ENCODE peak calls at places on chromosome 12, in nine cellular contexts. R is GM12878, A is uterus, C is brain microvascular endothelial cell, J is foreskin fibroblast, V is kidney, T is upper lobe of right lung, O is neural progenitor cell, Z is mucosa of descending colon. I is an unnamed sample.

GRCh38 chr12:131330106-131330820 is 376.6 kb downstream of the ADGRD1 start:
- DNase-seq in V (no peak), O (no peak), Z (no peak), J (no peak), A (no peak), T (no peak), C (no peak), R (no peak), I (no peak)

GRCh38 chr12:104452046-104452445 is 4.7 kb upstream of the CHST11 start:
- DNase-seq in O (no peak), T (no peak), Z (no peak), A (no peak), C (no peak), J (no peak), R (no peak), V (no peak), I (no peak)

GRCh38 chr12:108257004-108257403 is 82.1 kb downstream of the CMKLR1 start:
- DNase-seq in C (no peak), O (no peak), R (no peak), V (no peak), J (no peak), Z (no peak), A (no peak), T (no peak), I (no peak)

GRCh38 chr12:132557969-132558856 is 52.2 kb downstream of the LRCOL1 start:
- DNase-seq in A (no peak), V (no peak), J (no peak), C (no peak), R (no peak), O (no peak), Z (no peak), T (no peak), I (no peak)

GRCh38 chr12:85642810-85643209 is 193.4 kb downstream of the RASSF9 start:
- DNase-seq in R (no peak), V (no peak), Z (no peak), J (peak), O (peak), T (no peak), C (peak), A (no peak), I (no peak)

GRCh38 chr12:113359133-113359938 is 949 bp downstream of the PLBD2 start:
- DNase-seq in A (peak), V (peak), R (no peak), C (no peak), Z (peak), O (no peak), T (no peak), J (peak), I (no peak)

GRCh38 chr12:25241171-25242020 is 9.3 kb downstream of the KRAS start:
- DNase-seq in A (no peak), C (peak), R (no peak), T (no peak), J (peak), Z (no peak), V (no peak), O (peak), I (no peak)

GRCh38 chr12:2596441-2596840 is 198.3 kb upstream of the FKBP4 start:
- DNase-seq in R (no peak), J (no peak), O (no peak), Z (no peak), C (no peak), T (peak), V (no peak), A (no peak), I (no peak)

GRCh38 chr12:16350682-16351081 is 3.2 kb downstream of the MGST1 start:
- DNase-seq in J (peak), Z (no peak), O (peak), A (peak), V (no peak), T (peak), C (peak), R (no peak), I (no peak)

GRCh38 chr12:39103552-39104165 is 198.3 kb upstream of the CPNE8 start:
- DNase-seq in R (peak), J (peak), Z (no peak), O (peak), T (no peak), V (no peak), A (no peak), C (peak), I (no peak)

GRCh38 chr12:9133243-9133938 is 17.7 kb upstream of the A2M start:
- DNase-seq in C (no peak), Z (no peak), A (no peak), R (no peak), J (no peak), O (no peak), T (no peak), V (no peak), I (no peak)

GRCh38 chr12:48925218-48925871 is at the start of gene FKBP11:
- DNase-seq in C (peak), V (peak), T (peak), O (peak), R (peak), Z (peak), A (peak), J (peak), I (peak)

DNA sequence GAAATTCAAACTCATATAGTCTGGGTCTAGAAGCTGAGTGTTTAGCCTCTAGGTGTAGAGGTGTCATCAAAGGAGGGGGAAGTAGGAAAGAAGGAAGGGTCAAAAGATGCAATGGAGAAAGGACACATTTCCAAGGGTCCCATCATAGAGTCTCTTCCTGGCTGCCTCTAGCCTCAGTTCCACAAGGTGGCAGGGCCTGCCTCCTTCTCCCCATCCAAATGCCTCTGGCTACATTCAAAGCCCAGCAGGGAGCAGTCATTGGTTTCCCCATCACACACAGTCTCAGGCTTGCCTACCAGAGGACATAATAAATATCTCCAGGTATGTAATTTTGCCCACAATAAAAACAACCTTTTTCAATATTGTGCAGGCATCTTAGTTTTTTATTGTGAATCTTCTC is 2.1 kb upstream of the CCT2 start:
- DNase-seq in V (no peak), J (peak), R (no peak), T (no peak), Z (no peak), C (no peak), O (peak), A (no peak), I (no peak)
- TF ChIP-seq CTCF in V (no peak), J (no peak), R (no peak), T (no peak), Z (no peak), C (peak), O (peak), A (no peak), I (no peak)

GRCh38 chr12:27140478-27140969 is 58.1 kb upstream of the C12orf71 start:
- DNase-seq in V (no peak), Z (no peak), T (no peak), C (no peak), J (no peak), O (no peak), R (no peak), A (no peak), I (no peak)

GRCh38 chr12:27143676-27144075 is 61.3 kb upstream of the C12orf71 start:
- DNase-seq in V (no peak), R (no peak), A (no peak), J (no peak), C (no peak), O (no peak), Z (no peak), T (no peak), I (no peak)

GRCh38 chr12:27142102-27142721 is 59.8 kb upstream of the C12orf71 start:
- DNase-seq in A (peak), O (peak), T (no peak), C (peak), J (peak), V (no peak), Z (no peak), R (no peak), I (peak)
- TF ChIP-seq CTCF in A (peak), O (peak), T (peak), C (peak), J (peak), V (peak), Z (peak), R (peak), I (peak)

GRCh38 chr12:57864382-57864781 is 17.9 kb upstream of the CTDSP2 start:
- DNase-seq in R (no peak), A (peak), J (peak), O (peak), V (no peak), C (no peak), T (no peak), Z (peak), I (no peak)
- TF ChIP-seq CTCF in R (no peak), A (no peak), J (no peak), O (no peak), V (no peak), C (peak), T (no peak), Z (no peak), I (no peak)

GRCh38 chr12:43676183-43676813 is 82.3 kb downstream of the PUS7L start:
- DNase-seq in J (peak), A (no peak), Z (no peak), V (no peak), T (no peak), R (peak), C (no peak), O (peak), I (no peak)
- TF ChIP-seq CTCF in J (peak), A (no peak), Z (no peak), V (peak), T (peak), R (peak), C (peak), O (peak), I (peak)

GRCh38 chr12:91417649-91418048 is 235.0 kb upstream of the DCN start:
- DNase-seq in Z (no peak), R (no peak), C (no peak), A (no peak), T (no peak), J (peak), V (no peak), O (no peak), I (no peak)

GRCh38 chr12:91422107-91422506 is 239.5 kb upstream of the DCN start:
- DNase-seq in T (no peak), O (no peak), J (no peak), R (no peak), C (no peak), Z (no peak), A (no peak), V (no peak), I (no peak)

GRCh38 chr12:91419809-91420208 is 237.2 kb upstream of the DCN start:
- DNase-seq in R (no peak), T (no peak), Z (no peak), V (no peak), J (no peak), O (no peak), C (no peak), A (no peak), I (no peak)

GRCh38 chr12:91414636-91415035 is 232.0 kb upstream of the DCN start:
- DNase-seq in V (no peak), A (no peak), C (no peak), Z (no peak), J (no peak), R (no peak), T (no peak), O (no peak), I (no peak)

GRCh38 chr12:91418691-91419090 is 236.1 kb upstream of the DCN start:
- DNase-seq in C (no peak), O (no peak), A (no peak), J (no peak), R (no peak), T (no peak), V (no peak), Z (no peak), I (no peak)
- TF ChIP-seq CTCF in C (no peak), O (no peak), A (no peak), J (no peak), R (no peak), T (no peak), V (no peak), Z (no peak), I (no peak)

GRCh38 chr12:80195143-80195726 is 95.9 kb downstream of the OTOGL start:
- DNase-seq in R (no peak), A (no peak), O (peak), J (peak), V (no peak), T (no peak), C (peak), Z (no peak), I (peak)
- TF ChIP-seq CTCF in R (peak), A (peak), O (peak), J (peak), V (peak), T (peak), C (peak), Z (no peak), I (peak)

DNA sequence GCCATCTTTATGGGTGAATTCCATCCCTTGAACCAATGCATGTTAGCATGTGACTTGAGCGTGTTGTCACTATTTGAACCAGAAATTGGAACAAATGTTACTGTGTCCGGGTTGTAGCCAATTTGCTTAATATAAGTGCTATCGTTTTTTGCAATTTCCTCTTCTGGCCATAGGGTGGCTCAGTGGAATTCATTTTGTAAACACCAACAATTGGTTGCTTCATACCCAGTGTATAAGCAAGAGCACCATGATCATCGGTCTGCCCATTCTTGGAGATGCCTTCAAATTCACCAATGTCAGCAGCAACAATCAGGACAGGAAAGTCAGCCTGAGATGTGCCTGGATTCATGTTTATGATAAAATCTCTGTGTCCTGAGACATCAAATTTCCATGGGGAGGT is 5.0 kb upstream of the NEDD1 start:
- DNase-seq in R (no peak), T (no peak), J (peak), O (no peak), A (no peak), Z (no peak), V (no peak), C (no peak), I (no peak)
- TF ChIP-seq CTCF in R (peak), T (no peak), J (no peak), O (no peak), A (no peak), Z (no peak), V (no peak), C (no peak), I (no peak)